ENCODE peak calls at places on chromosomes 3 and 15, in nine cellular contexts. One of them, this sample, is unnamed.

GRCh38 chr15:92914768-92915221 is 14.7 kb downstream of the CHD2 start:
- DNase-seq in left ventricle myocardium inferior: no peak
- DNase-seq in endothelial cell: no peak
- DNase-seq in RWPE1: no peak
- DNase-seq in Calu3: no peak
- DNase-seq in left lung: no peak
- DNase-seq in CD4-positive, alpha-beta T cell: no peak
- DNase-seq in AG09309: no peak
- DNase-seq in lower lobe of right lung: no peak
- DNase-seq in this sample: no peak

GRCh38 chr3:94972066-94972465 is 909.2 kb downstream of the NSUN3 start:
- DNase-seq in AG09309: no peak
- DNase-seq in endothelial cell: no peak
- DNase-seq in CD4-positive, alpha-beta T cell: no peak
- DNase-seq in left ventricle myocardium inferior: no peak
- DNase-seq in left lung: no peak
- DNase-seq in lower lobe of right lung: no peak
- DNase-seq in Calu3: no peak
- DNase-seq in RWPE1: no peak
- DNase-seq in this sample: no peak

GRCh38 chr3:58322793-58323192 is 9.9 kb upstream of the PXK start:
- DNase-seq in endothelial cell: no peak
- DNase-seq in lower lobe of right lung: no peak
- DNase-seq in Calu3: no peak
- DNase-seq in AG09309: no peak
- DNase-seq in RWPE1: no peak
- DNase-seq in left ventricle myocardium inferior: no peak
- DNase-seq in left lung: no peak
- DNase-seq in CD4-positive, alpha-beta T cell: no peak
- DNase-seq in this sample: no peak

GRCh38 chr15:67304778-67305177 is 50.2 kb downstream of the IQCH start:
- DNase-seq in left ventricle myocardium inferior: no peak
- DNase-seq in Calu3: no peak
- DNase-seq in endothelial cell: no peak
- DNase-seq in left lung: no peak
- DNase-seq in RWPE1: no peak
- DNase-seq in CD4-positive, alpha-beta T cell: no peak
- DNase-seq in lower lobe of right lung: no peak
- DNase-seq in AG09309: no peak
- DNase-seq in this sample: no peak

GRCh38 chr15:95105229-95105628 is 873.9 kb downstream of the MCTP2 start:
- DNase-seq in RWPE1: no peak
- DNase-seq in lower lobe of right lung: no peak
- DNase-seq in Calu3: no peak
- DNase-seq in left ventricle myocardium inferior: no peak
- DNase-seq in endothelial cell: no peak
- DNase-seq in AG09309: no peak
- DNase-seq in left lung: no peak
- DNase-seq in CD4-positive, alpha-beta T cell: no peak
- DNase-seq in this sample: no peak

GRCh38 chr3:136042608-136043221 is 77.2 kb downstream of the PPP2R3A start:
- DNase-seq in AG09309: peak
- DNase-seq in RWPE1: peak
- DNase-seq in Calu3: peak
- DNase-seq in left ventricle myocardium inferior: no peak
- DNase-seq in lower lobe of right lung: no peak
- DNase-seq in CD4-positive, alpha-beta T cell: no peak
- DNase-seq in left lung: no peak
- DNase-seq in endothelial cell: no peak
- DNase-seq in this sample: no peak

GRCh38 chr3:46915297-46915822 is 37.8 kb downstream of the PTH1R start:
- DNase-seq in RWPE1: no peak
- DNase-seq in left lung: no peak
- DNase-seq in CD4-positive, alpha-beta T cell: no peak
- DNase-seq in Calu3: no peak
- DNase-seq in lower lobe of right lung: no peak
- DNase-seq in endothelial cell: no peak
- DNase-seq in left ventricle myocardium inferior: no peak
- DNase-seq in AG09309: no peak
- DNase-seq in this sample: no peak

GRCh38 chr15:85692873-85693272 is 101.9 kb downstream of the KLHL25 start:
- DNase-seq in endothelial cell: no peak
- DNase-seq in CD4-positive, alpha-beta T cell: no peak
- DNase-seq in left lung: no peak
- DNase-seq in Calu3: no peak
- DNase-seq in lower lobe of right lung: no peak
- DNase-seq in AG09309: no peak
- DNase-seq in left ventricle myocardium inferior: no peak
- DNase-seq in RWPE1: no peak
- DNase-seq in this sample: no peak

GRCh38 chr3:120472121-120472844 is 21.5 kb upstream of the FSTL1 start:
- DNase-seq in endothelial cell: no peak
- DNase-seq in AG09309: no peak
- DNase-seq in Calu3: no peak
- DNase-seq in CD4-positive, alpha-beta T cell: no peak
- DNase-seq in left lung: no peak
- DNase-seq in left ventricle myocardium inferior: no peak
- DNase-seq in RWPE1: no peak
- DNase-seq in lower lobe of right lung: no peak
- DNase-seq in this sample: no peak

GRCh38 chr3:126971891-126972351 is 11.0 kb upstream of the PLXNA1 start:
- DNase-seq in left lung: peak
- DNase-seq in RWPE1: no peak
- DNase-seq in left ventricle myocardium inferior: peak
- DNase-seq in endothelial cell: no peak
- DNase-seq in AG09309: no peak
- DNase-seq in CD4-positive, alpha-beta T cell: no peak
- DNase-seq in lower lobe of right lung: peak
- DNase-seq in Calu3: no peak
- DNase-seq in this sample: peak

GRCh38 chr3:188819939-188820338 is 351.8 kb upstream of the TPRG1 start:
- DNase-seq in RWPE1: no peak
- DNase-seq in endothelial cell: no peak
- DNase-seq in Calu3: no peak
- DNase-seq in left lung: no peak
- DNase-seq in left ventricle myocardium inferior: no peak
- DNase-seq in AG09309: peak
- DNase-seq in CD4-positive, alpha-beta T cell: no peak
- DNase-seq in lower lobe of right lung: no peak
- DNase-seq in this sample: no peak

GRCh38 chr3:46575577-46576222 is 9.6 kb upstream of the LRRC2 start:
- DNase-seq in left lung: no peak
- DNase-seq in left ventricle myocardium inferior: no peak
- DNase-seq in RWPE1: no peak
- DNase-seq in lower lobe of right lung: no peak
- DNase-seq in CD4-positive, alpha-beta T cell: no peak
- DNase-seq in endothelial cell: no peak
- DNase-seq in Calu3: no peak
- DNase-seq in AG09309: no peak
- DNase-seq in this sample: no peak

GRCh38 chr3:192841428-192841827 is 76.2 kb downstream of the MB21D2 start:
- DNase-seq in RWPE1: no peak
- DNase-seq in Calu3: no peak
- DNase-seq in CD4-positive, alpha-beta T cell: no peak
- DNase-seq in left lung: no peak
- DNase-seq in endothelial cell: no peak
- DNase-seq in left ventricle myocardium inferior: no peak
- DNase-seq in AG09309: no peak
- DNase-seq in lower lobe of right lung: no peak
- DNase-seq in this sample: no peak

GRCh38 chr3:52827441-52827840 is 3.0 kb downstream of the ITIH4 start:
- DNase-seq in left ventricle myocardium inferior: no peak
- DNase-seq in left lung: no peak
- DNase-seq in lower lobe of right lung: no peak
- DNase-seq in endothelial cell: no peak
- DNase-seq in CD4-positive, alpha-beta T cell: no peak
- DNase-seq in Calu3: peak
- DNase-seq in RWPE1: no peak
- DNase-seq in AG09309: no peak
- DNase-seq in this sample: no peak

GRCh38 chr15:66706840-66707239 is 4.8 kb downstream of the SMAD6 start:
- DNase-seq in Calu3: no peak
- DNase-seq in AG09309: no peak
- DNase-seq in CD4-positive, alpha-beta T cell: no peak
- DNase-seq in endothelial cell: no peak
- DNase-seq in left lung: no peak
- DNase-seq in RWPE1: no peak
- DNase-seq in left ventricle myocardium inferior: no peak
- DNase-seq in lower lobe of right lung: no peak
- DNase-seq in this sample: no peak

GRCh38 chr3:46276497-46277099 is 34.3 kb downstream of the CCR3 start:
- DNase-seq in lower lobe of right lung: peak
- DNase-seq in CD4-positive, alpha-beta T cell: peak
- DNase-seq in endothelial cell: peak
- DNase-seq in AG09309: no peak
- DNase-seq in left lung: peak
- DNase-seq in left ventricle myocardium inferior: peak
- DNase-seq in RWPE1: peak
- DNase-seq in Calu3: peak
- DNase-seq in this sample: peak

GRCh38 chr3:36451816-36452215 is 71.5 kb downstream of the STAC start:
- DNase-seq in AG09309: no peak
- DNase-seq in left lung: no peak
- DNase-seq in endothelial cell: no peak
- DNase-seq in left ventricle myocardium inferior: no peak
- DNase-seq in RWPE1: no peak
- DNase-seq in CD4-positive, alpha-beta T cell: no peak
- DNase-seq in Calu3: no peak
- DNase-seq in lower lobe of right lung: no peak
- DNase-seq in this sample: no peak

GRCh38 chr15:41022487-41023090 is 69.3 kb downstream of the CHAC1 start:
- DNase-seq in CD4-positive, alpha-beta T cell: no peak
- DNase-seq in endothelial cell: peak
- DNase-seq in left ventricle myocardium inferior: no peak
- DNase-seq in lower lobe of right lung: no peak
- DNase-seq in Calu3: peak
- DNase-seq in RWPE1: peak
- DNase-seq in left lung: no peak
- DNase-seq in AG09309: peak
- DNase-seq in this sample: peak
- TF ChIP-seq CTCF in CD4-positive, alpha-beta T cell: peak
- TF ChIP-seq CTCF in endothelial cell: peak
- TF ChIP-seq CTCF in left ventricle myocardium inferior: peak
- TF ChIP-seq CTCF in lower lobe of right lung: peak
- TF ChIP-seq CTCF in Calu3: no peak
- TF ChIP-seq CTCF in RWPE1: peak
- TF ChIP-seq CTCF in left lung: peak
- TF ChIP-seq CTCF in AG09309: peak
- TF ChIP-seq CTCF in this sample: peak

GRCh38 chr15:98433302-98433701 is 215.0 kb upstream of the IGF1R start:
- DNase-seq in CD4-positive, alpha-beta T cell: no peak
- DNase-seq in left ventricle myocardium inferior: no peak
- DNase-seq in endothelial cell: no peak
- DNase-seq in left lung: no peak
- DNase-seq in AG09309: peak
- DNase-seq in Calu3: no peak
- DNase-seq in lower lobe of right lung: no peak
- DNase-seq in RWPE1: no peak
- DNase-seq in this sample: no peak

GRCh38 chr15:98433856-98434255 is 214.5 kb upstream of the IGF1R start:
- DNase-seq in left ventricle myocardium inferior: no peak
- DNase-seq in CD4-positive, alpha-beta T cell: no peak
- DNase-seq in lower lobe of right lung: no peak
- DNase-seq in AG09309: no peak
- DNase-seq in RWPE1: no peak
- DNase-seq in endothelial cell: no peak
- DNase-seq in left lung: no peak
- DNase-seq in Calu3: no peak
- DNase-seq in this sample: no peak

GRCh38 chr15:98425173-98425572 is 223.2 kb upstream of the IGF1R start:
- DNase-seq in endothelial cell: no peak
- DNase-seq in left lung: no peak
- DNase-seq in Calu3: no peak
- DNase-seq in AG09309: no peak
- DNase-seq in lower lobe of right lung: no peak
- DNase-seq in CD4-positive, alpha-beta T cell: no peak
- DNase-seq in RWPE1: no peak
- DNase-seq in left ventricle myocardium inferior: no peak
- DNase-seq in this sample: no peak

GRCh38 chr15:98428253-98428989 is 219.9 kb upstream of the IGF1R start:
- DNase-seq in left ventricle myocardium inferior: peak
- DNase-seq in left lung: peak
- DNase-seq in Calu3: peak
- DNase-seq in RWPE1: peak
- DNase-seq in lower lobe of right lung: peak
- DNase-seq in endothelial cell: peak
- DNase-seq in AG09309: peak
- DNase-seq in CD4-positive, alpha-beta T cell: peak
- DNase-seq in this sample: peak

GRCh38 chr15:98431171-98431570 is 217.2 kb upstream of the IGF1R start:
- DNase-seq in Calu3: no peak
- DNase-seq in AG09309: no peak
- DNase-seq in lower lobe of right lung: no peak
- DNase-seq in left lung: no peak
- DNase-seq in endothelial cell: no peak
- DNase-seq in RWPE1: no peak
- DNase-seq in left ventricle myocardium inferior: no peak
- DNase-seq in CD4-positive, alpha-beta T cell: no peak
- DNase-seq in this sample: no peak
- TF ChIP-seq CTCF in Calu3: no peak
- TF ChIP-seq CTCF in AG09309: no peak
- TF ChIP-seq CTCF in lower lobe of right lung: no peak
- TF ChIP-seq CTCF in left lung: no peak
- TF ChIP-seq CTCF in endothelial cell: no peak
- TF ChIP-seq CTCF in RWPE1: no peak
- TF ChIP-seq CTCF in left ventricle myocardium inferior: no peak
- TF ChIP-seq CTCF in CD4-positive, alpha-beta T cell: no peak
- TF ChIP-seq CTCF in this sample: no peak

GRCh38 chr15:53586815-53587214 is 172.6 kb downstream of the WDR72 start:
- DNase-seq in AG09309: no peak
- DNase-seq in RWPE1: no peak
- DNase-seq in left ventricle myocardium inferior: no peak
- DNase-seq in Calu3: peak
- DNase-seq in lower lobe of right lung: peak
- DNase-seq in CD4-positive, alpha-beta T cell: no peak
- DNase-seq in left lung: no peak
- DNase-seq in endothelial cell: peak
- DNase-seq in this sample: peak
- TF ChIP-seq CTCF in AG09309: no peak
- TF ChIP-seq CTCF in RWPE1: no peak
- TF ChIP-seq CTCF in left ventricle myocardium inferior: peak
- TF ChIP-seq CTCF in Calu3: peak
- TF ChIP-seq CTCF in lower lobe of right lung: peak
- TF ChIP-seq CTCF in CD4-positive, alpha-beta T cell: no peak
- TF ChIP-seq CTCF in left lung: peak
- TF ChIP-seq CTCF in endothelial cell: peak
- TF ChIP-seq CTCF in this sample: peak

DNA sequence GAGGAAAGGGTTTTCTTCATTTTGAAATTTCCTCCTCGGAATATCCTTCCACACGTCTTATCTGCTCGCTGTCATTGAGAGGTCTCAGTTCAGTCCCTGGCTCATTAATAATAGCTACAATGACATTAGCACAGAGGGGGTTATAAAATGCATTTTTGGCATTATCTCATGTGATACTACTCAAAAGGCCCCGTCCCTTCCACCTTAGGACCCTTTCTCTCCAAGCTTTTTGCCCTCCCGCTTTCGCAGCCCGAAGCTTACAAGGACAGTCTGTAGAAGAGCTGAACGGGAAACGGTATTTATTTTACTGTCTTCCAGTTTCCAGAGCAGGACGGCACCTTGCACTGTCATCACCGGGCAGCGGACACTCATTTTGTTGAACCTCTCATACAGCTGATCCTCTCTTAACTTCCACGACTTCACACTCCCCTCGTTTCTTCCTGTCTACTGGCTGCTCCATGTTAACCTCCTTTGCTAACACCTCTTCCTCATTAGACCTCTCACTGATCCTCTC is 5.6 kb upstream of the PLEKHO2 start:
- DNase-seq in CD4-positive, alpha-beta T cell: no peak
- DNase-seq in RWPE1: no peak
- DNase-seq in lower lobe of right lung: no peak
- DNase-seq in left ventricle myocardium inferior: no peak
- DNase-seq in Calu3: no peak
- DNase-seq in endothelial cell: no peak
- DNase-seq in AG09309: no peak
- DNase-seq in left lung: no peak
- DNase-seq in this sample: no peak
- TF ChIP-seq CTCF in CD4-positive, alpha-beta T cell: peak
- TF ChIP-seq CTCF in RWPE1: peak
- TF ChIP-seq CTCF in lower lobe of right lung: peak
- TF ChIP-seq CTCF in left ventricle myocardium inferior: peak
- TF ChIP-seq CTCF in Calu3: peak
- TF ChIP-seq CTCF in endothelial cell: no peak
- TF ChIP-seq CTCF in AG09309: no peak
- TF ChIP-seq CTCF in left lung: peak
- TF ChIP-seq CTCF in this sample: peak